ENCODE peak calls at places on chromosomes 16 and 17, in five cellular contexts. U is HEK293T; I is activated naive CD8-positive, alpha-beta T cell treated with anti-CD3 and anti-CD28 coated beads for 36 hours; T is hepatic stellate cell; L is GM12865. X is an unnamed sample.

GRCh38 chr17:49338883-49339282 is 23.2 kb downstream of the ZNF652 start:
- DNase-seq in U (no peak), I (no peak), T (no peak), L (no peak), X (no peak)

GRCh38 chr17:67413399-67413798 is 36.3 kb downstream of the PITPNC1 start:
- DNase-seq in U (no peak), I (no peak), T (no peak), L (no peak), X (no peak)

GRCh38 chr16:50274771-50275415 is 8.5 kb downstream of the ADCY7 start:
- DNase-seq in U (no peak), I (no peak), T (no peak), L (no peak), X (no peak)

GRCh38 chr16:4309833-4310266 is 6.0 kb upstream of the GLIS2 start:
- DNase-seq in U (peak; percentile 26), I (peak; percentile 58), T (peak; percentile 48), L (peak; percentile 81), X (peak; percentile 61)

GRCh38 chr17:52201764-52202571 is 43.5 kb upstream of the CA10 start:
- DNase-seq in U (no peak), I (no peak), T (no peak), L (no peak), X (no peak)

GRCh38 chr17:81885869-81886548 is 5.4 kb downstream of the ALYREF start:
- DNase-seq in U (no peak), I (no peak), T (peak; percentile 63), L (no peak), X (peak; percentile 56)

GRCh38 chr17:16880121-16880842 is 91.6 kb downstream of the TNFRSF13B start:
- DNase-seq in U (no peak), I (no peak), T (no peak), L (no peak), X (no peak)

GRCh38 chr16:31354394-31355291 is at the start of gene ITGAX:
- DNase-seq in U (no peak), I (peak; percentile 76), T (no peak), L (peak; percentile 80), X (peak; percentile 80)

GRCh38 chr16:13337482-13337881 is 436.1 kb downstream of the SHISA9 start:
- DNase-seq in U (no peak), I (no peak), T (no peak), L (peak; percentile 36), X (no peak)

GRCh38 chr17:1647802-1648581 is 1.7 kb downstream of the RILP start:
- DNase-seq in U (peak; percentile 43), I (no peak), T (no peak), L (no peak), X (peak; percentile 20)

GRCh38 chr16:72884037-72884436 is 163.9 kb downstream of the ZFHX3 start:
- DNase-seq in U (no peak), I (no peak), T (no peak), L (no peak), X (no peak)

GRCh38 chr16:9800180-9800738 is 382.0 kb downstream of the GRIN2A start:
- DNase-seq in U (no peak), I (no peak), T (no peak), L (no peak), X (no peak)

GRCh38 chr17:67689534-67690177 is 28.1 kb upstream of the NOL11 start:
- DNase-seq in U (peak; percentile 72), I (peak; percentile 9), T (peak; percentile 64), L (peak; percentile 87), X (peak; percentile 72)

GRCh38 chr16:66344533-66345145 is 21.9 kb upstream of the CDH5 start:
- DNase-seq in U (no peak), I (no peak), T (no peak), L (peak; percentile 41), X (peak; percentile 71)

GRCh38 chr16:19853973-19854876 is 30.4 kb downstream of the GPRC5B start:
- DNase-seq in U (no peak), I (no peak), T (no peak), L (no peak), X (no peak)

GRCh38 chr17:27345141-27345904 is 51.4 kb downstream of the WSB1 start:
- DNase-seq in U (no peak), I (no peak), T (no peak), L (no peak), X (no peak)

GRCh38 chr16:68091604-68092261 is 6.6 kb downstream of the NFATC3 start:
- DNase-seq in U (no peak), I (no peak), T (no peak), L (no peak), X (peak; percentile 51)

GRCh38 chr17:57869599-57870282 is 19.9 kb upstream of the MRPS23 start:
- DNase-seq in U (no peak), I (no peak), T (peak; percentile 93), L (no peak), X (no peak)

GRCh38 chr17:39668141-39668924 is at the start of gene PNMT:
- DNase-seq in U (peak; percentile 68), I (peak; percentile 80), T (peak; percentile 68), L (peak; percentile 68), X (peak; percentile 65)

GRCh38 chr17:81513669-81514484 is 1.3 kb upstream of the ACTG1 start:
- DNase-seq in U (no peak), I (peak; percentile 67), T (peak; percentile 73), L (peak; percentile 65), X (peak; percentile 76)

GRCh38 chr17:21041753-21042433 is 918 bp downstream of the USP22 start:
- DNase-seq in U (peak; percentile 71), I (peak; percentile 75), T (peak; percentile 65), L (peak; percentile 86), X (peak; percentile 60)

GRCh38 chr16:85123891-85124635 is 11.8 kb upstream of the CIBAR2 start:
- DNase-seq in U (no peak), I (no peak), T (peak; percentile 65), L (no peak), X (peak; percentile 58)

GRCh38 chr17:30429155-30429554 is 48.1 kb upstream of the GOSR1 start:
- DNase-seq in U (no peak), I (no peak), T (peak; percentile 25), L (no peak), X (no peak)

GRCh38 chr16:11610121-11610505 is 23.4 kb upstream of the LITAF start:
- DNase-seq in U (no peak), I (no peak), T (no peak), L (no peak), X (no peak)

GRCh38 chr16:30844671-30845449 is 49.0 kb downstream of the BCL7C start:
- DNase-seq in U (peak; percentile 93), I (peak; percentile 80), T (peak; percentile 82), L (peak; percentile 97), X (peak; percentile 92)

GRCh38 chr17:81160306-81160705 is 5.0 kb upstream of the PVALEF start:
- DNase-seq in U (no peak), I (no peak), T (no peak), L (no peak), X (peak; percentile 58)

GRCh38 chr17:77796201-77796860 is 162.2 kb upstream of the TNRC6C start:
- DNase-seq in U (no peak), I (no peak), T (no peak), L (no peak), X (no peak)

GRCh38 chr16:85363881-85364280 is 249.2 kb upstream of the GSE1 start:
- DNase-seq in U (no peak), I (no peak), T (peak; percentile 31), L (no peak), X (no peak)

GRCh38 chr17:14299261-14300093 is 1.4 kb upstream of the HS3ST3B1 start:
- DNase-seq in U (peak; percentile 26), I (peak; percentile 45), T (no peak), L (no peak), X (peak; percentile 42)

GRCh38 chr17:72122002-72122310 is 1.1 kb downstream of the SOX9 start:
- DNase-seq in U (peak; percentile 27), I (no peak), T (no peak), L (peak; percentile 37), X (no peak)

GRCh38 chr17:2055494-2056220 is 754 bp downstream of the HIC1 start:
- DNase-seq in U (no peak), I (peak; percentile 60), T (peak; percentile 72), L (peak; percentile 81), X (peak; percentile 71)

GRCh38 chr17:64020068-64020766 is at the start of gene ICAM2:
- DNase-seq in U (no peak), I (peak; percentile 82), T (no peak), L (peak; percentile 96), X (peak; percentile 93)

GRCh38 chr17:2421315-2422147 is 20.7 kb upstream of the MNT start:
- DNase-seq in U (no peak), I (no peak), T (no peak), L (no peak), X (peak; percentile 31)

GRCh38 chr17:73291260-73291801 is 20.5 kb downstream of the CDC42EP4 start:
- DNase-seq in U (no peak), I (no peak), T (peak; percentile 91), L (peak; percentile 90), X (peak; percentile 26)

GRCh38 chr17:54744750-54745149 is 155.9 kb upstream of the TOM1L1 start:
- DNase-seq in U (no peak), I (no peak), T (no peak), L (no peak), X (no peak)

GRCh38 chr17:79360196-79360595 is 250.7 kb downstream of the RBFOX3 start:
- DNase-seq in U (no peak), I (no peak), T (no peak), L (no peak), X (no peak)

GRCh38 chr17:28968914-28969295 is 17.6 kb upstream of the PHF12 start:
- DNase-seq in U (no peak), I (no peak), T (no peak), L (no peak), X (no peak)